ENCODE peak calls at places on chromosomes 1 and 21, in eight cellular contexts. I is AG08395; W is Daoy; R is C1 segment of cervical spinal cord; K is naive thymus-derived CD8-positive, alpha-beta T cell; C is T-helper 1 cell; M is left ventricle myocardium superior; X is bronchial epithelial cell. B is an unnamed sample.

GRCh38 chr21:38165466-38166213 is 91.2 kb upstream of the KCNJ15 start:
- DNase-seq in I (peak), W (no peak), R (no peak), K (no peak), C (no peak), M (no peak), X (no peak), B (no peak)

GRCh38 chr1:181044449-181044966 is 10.7 kb downstream of the MR1 start:
- DNase-seq in I (no peak), W (peak), R (no peak), K (no peak), C (no peak), M (no peak), X (peak), B (peak)

GRCh38 chr1:177650947-177651346 is 318.9 kb downstream of the SEC16B start:
- DNase-seq in I (no peak), W (no peak), R (no peak), K (no peak), C (no peak), M (peak), X (no peak), B (no peak)

GRCh38 chr1:24309762-24310485 is 9.2 kb upstream of the GRHL3 start:
- DNase-seq in I (peak), W (peak), R (no peak), K (no peak), C (no peak), M (no peak), X (peak), B (peak)

GRCh38 chr1:78092686-78093085 is 46.9 kb downstream of the GIPC2 start:
- DNase-seq in I (peak), W (peak), R (no peak), K (no peak), C (no peak), M (no peak), X (peak), B (no peak)

GRCh38 chr1:44812822-44813543 is 4.7 kb downstream of the BTBD19 start:
- DNase-seq in I (no peak), W (no peak), R (peak), K (no peak), C (no peak), M (peak), X (no peak), B (peak)

GRCh38 chr1:21628798-21629393 is 40.3 kb downstream of the RAP1GAP start:
- DNase-seq in I (no peak), W (no peak), R (no peak), K (no peak), C (no peak), M (no peak), X (no peak), B (no peak)

GRCh38 chr1:2330511-2331199 is 60.7 kb downstream of the MORN1 start:
- DNase-seq in I (peak), W (peak), R (no peak), K (no peak), C (no peak), M (peak), X (peak), B (peak)

GRCh38 chr1:151942882-151943281 is 33.6 kb upstream of the THEM4 start:
- DNase-seq in I (no peak), W (peak), R (no peak), K (no peak), C (no peak), M (no peak), X (no peak), B (peak)

GRCh38 chr1:40268211-40268610 is 10.2 kb downstream of the ZMPSTE24 start:
- DNase-seq in I (no peak), W (no peak), R (no peak), K (no peak), C (no peak), M (no peak), X (no peak), B (no peak)

GRCh38 chr1:117239467-117239866 is 28.7 kb upstream of the VTCN1 start:
- DNase-seq in I (no peak), W (no peak), R (no peak), K (no peak), C (no peak), M (no peak), X (no peak), B (no peak)

GRCh38 chr1:28197682-28198415 is 21.4 kb upstream of the PTAFR start:
- DNase-seq in I (no peak), W (no peak), R (no peak), K (no peak), C (no peak), M (no peak), X (no peak), B (no peak)

GRCh38 chr1:177077734-177078489 is 86.6 kb downstream of the ASTN1 start:
- DNase-seq in I (peak), W (peak), R (no peak), K (no peak), C (no peak), M (no peak), X (no peak), B (peak)

GRCh38 chr1:160951443-160952128 is 3.0 kb downstream of the ITLN2 start:
- DNase-seq in I (peak), W (peak), R (peak), K (peak), C (peak), M (peak), X (peak), B (peak)

GRCh38 chr1:25030674-25031589 is 100.9 kb upstream of the RUNX3 start:
- DNase-seq in I (peak), W (peak), R (no peak), K (no peak), C (peak), M (no peak), X (peak), B (peak)

GRCh38 chr1:29520571-29521437 is 284.5 kb downstream of the PTPRU start:
- DNase-seq in I (no peak), W (no peak), R (no peak), K (no peak), C (no peak), M (no peak), X (no peak), B (no peak)

B was measured in astrocyte of the hippocampus.